ENCODE peak calls at places on chromosomes 5 and 9, in nine cellular contexts. One of them, this sample, is unnamed.
A peak's percentile ranks its signal among the peaks of the same experiment; 100 is the strongest.

GRCh38 chr9:92292338-92293074 is 991 bp downstream of the IARS1 start:
- DNase-seq in putamen: no peak
- DNase-seq in GM13976: no peak
- DNase-seq in HTR-8/SVneo: peak; percentile 2
- DNase-seq in endothelial cell: no peak
- DNase-seq in CD4-positive, CD25-positive, alpha-beta regulatory T cell: no peak
- DNase-seq in K562: peak; percentile 31
- DNase-seq in T-helper 22 cell: no peak
- DNase-seq in amniotic stem cell: no peak
- DNase-seq in this sample: no peak

GRCh38 chr5:172529896-172530295 is 75.6 kb upstream of the SH3PXD2B start:
- DNase-seq in putamen: no peak
- DNase-seq in GM13976: no peak
- DNase-seq in HTR-8/SVneo: no peak
- DNase-seq in endothelial cell: no peak
- DNase-seq in CD4-positive, CD25-positive, alpha-beta regulatory T cell: no peak
- DNase-seq in K562: no peak
- DNase-seq in T-helper 22 cell: no peak
- DNase-seq in amniotic stem cell: no peak
- DNase-seq in this sample: no peak

GRCh38 chr9:13143281-13143680 is 136.2 kb downstream of the MPDZ start:
- DNase-seq in putamen: peak; percentile 73
- DNase-seq in GM13976: no peak
- DNase-seq in HTR-8/SVneo: no peak
- DNase-seq in endothelial cell: peak; percentile 6
- DNase-seq in CD4-positive, CD25-positive, alpha-beta regulatory T cell: no peak
- DNase-seq in K562: no peak
- DNase-seq in T-helper 22 cell: no peak
- DNase-seq in amniotic stem cell: no peak
- DNase-seq in this sample: no peak

GRCh38 chr5:126971455-126972019 is 58.8 kb downstream of the MARCHF3 start:
- DNase-seq in putamen: no peak
- DNase-seq in GM13976: no peak
- DNase-seq in HTR-8/SVneo: no peak
- DNase-seq in endothelial cell: no peak
- DNase-seq in CD4-positive, CD25-positive, alpha-beta regulatory T cell: no peak
- DNase-seq in K562: peak; percentile 89
- DNase-seq in T-helper 22 cell: no peak
- DNase-seq in amniotic stem cell: no peak
- DNase-seq in this sample: no peak

GRCh38 chr5:69039829-69040228 is 54.0 kb upstream of the SLC30A5 start:
- DNase-seq in putamen: no peak
- DNase-seq in GM13976: no peak
- DNase-seq in HTR-8/SVneo: no peak
- DNase-seq in endothelial cell: no peak
- DNase-seq in CD4-positive, CD25-positive, alpha-beta regulatory T cell: no peak
- DNase-seq in K562: no peak
- DNase-seq in T-helper 22 cell: no peak
- DNase-seq in amniotic stem cell: no peak
- DNase-seq in this sample: no peak

GRCh38 chr5:142678615-142679014 is 7.3 kb downstream of the FGF1 start:
- DNase-seq in putamen: no peak
- DNase-seq in GM13976: no peak
- DNase-seq in HTR-8/SVneo: no peak
- DNase-seq in endothelial cell: no peak
- DNase-seq in CD4-positive, CD25-positive, alpha-beta regulatory T cell: no peak
- DNase-seq in K562: no peak
- DNase-seq in T-helper 22 cell: no peak
- DNase-seq in amniotic stem cell: no peak
- DNase-seq in this sample: no peak

GRCh38 chr5:108382784-108383358 is 973 bp upstream of the FBXL17 start:
- DNase-seq in putamen: no peak
- DNase-seq in GM13976: no peak
- DNase-seq in HTR-8/SVneo: no peak
- DNase-seq in endothelial cell: peak; percentile 8
- DNase-seq in CD4-positive, CD25-positive, alpha-beta regulatory T cell: peak; percentile 67
- DNase-seq in K562: no peak
- DNase-seq in T-helper 22 cell: no peak
- DNase-seq in amniotic stem cell: no peak
- DNase-seq in this sample: peak; percentile 72

GRCh38 chr5:179699640-179700298 is 1.0 kb downstream of the CANX start:
- DNase-seq in putamen: no peak
- DNase-seq in GM13976: peak; percentile 51
- DNase-seq in HTR-8/SVneo: no peak
- DNase-seq in endothelial cell: no peak
- DNase-seq in CD4-positive, CD25-positive, alpha-beta regulatory T cell: peak; percentile 51
- DNase-seq in K562: peak; percentile 60
- DNase-seq in T-helper 22 cell: no peak
- DNase-seq in amniotic stem cell: no peak
- DNase-seq in this sample: peak; percentile 38

GRCh38 chr9:133235549-133236222 is 26.6 kb upstream of the OBP2B start:
- DNase-seq in putamen: no peak
- DNase-seq in GM13976: peak; percentile 27
- DNase-seq in HTR-8/SVneo: no peak
- DNase-seq in endothelial cell: no peak
- DNase-seq in CD4-positive, CD25-positive, alpha-beta regulatory T cell: no peak
- DNase-seq in K562: no peak
- DNase-seq in T-helper 22 cell: no peak
- DNase-seq in amniotic stem cell: no peak
- DNase-seq in this sample: no peak

GRCh38 chr9:34555002-34555348 is 32.2 kb upstream of the ENHO start:
- DNase-seq in putamen: no peak
- DNase-seq in GM13976: no peak
- DNase-seq in HTR-8/SVneo: no peak
- DNase-seq in endothelial cell: no peak
- DNase-seq in CD4-positive, CD25-positive, alpha-beta regulatory T cell: no peak
- DNase-seq in K562: no peak
- DNase-seq in T-helper 22 cell: no peak
- DNase-seq in amniotic stem cell: no peak
- DNase-seq in this sample: no peak

GRCh38 chr9:32378496-32378895 is 5.9 kb upstream of the ACO1 start:
- DNase-seq in putamen: peak; percentile 63
- DNase-seq in GM13976: peak; percentile 57
- DNase-seq in HTR-8/SVneo: peak; percentile 56
- DNase-seq in endothelial cell: peak; percentile 50
- DNase-seq in CD4-positive, CD25-positive, alpha-beta regulatory T cell: peak; percentile 80
- DNase-seq in K562: peak; percentile 66
- DNase-seq in T-helper 22 cell: peak; percentile 12
- DNase-seq in amniotic stem cell: peak; percentile 52
- DNase-seq in this sample: peak; percentile 79

GRCh38 chr5:50863771-50864170 is 197.3 kb downstream of the PARP8 start:
- DNase-seq in putamen: no peak
- DNase-seq in GM13976: no peak
- DNase-seq in HTR-8/SVneo: no peak
- DNase-seq in endothelial cell: no peak
- DNase-seq in CD4-positive, CD25-positive, alpha-beta regulatory T cell: no peak
- DNase-seq in K562: no peak
- DNase-seq in T-helper 22 cell: no peak
- DNase-seq in amniotic stem cell: no peak
- DNase-seq in this sample: no peak

GRCh38 chr5:20615888-20616563 is 628.0 kb upstream of the CDH18 start:
- DNase-seq in putamen: no peak
- DNase-seq in GM13976: no peak
- DNase-seq in HTR-8/SVneo: no peak
- DNase-seq in endothelial cell: no peak
- DNase-seq in CD4-positive, CD25-positive, alpha-beta regulatory T cell: no peak
- DNase-seq in K562: peak; percentile 15
- DNase-seq in T-helper 22 cell: no peak
- DNase-seq in amniotic stem cell: no peak
- DNase-seq in this sample: no peak

GRCh38 chr9:35749515-35750255 is 598 bp downstream of the RGP1 start:
- DNase-seq in putamen: peak; percentile 42
- DNase-seq in GM13976: peak; percentile 57
- DNase-seq in HTR-8/SVneo: no peak
- DNase-seq in endothelial cell: peak; percentile 30
- DNase-seq in CD4-positive, CD25-positive, alpha-beta regulatory T cell: peak; percentile 71
- DNase-seq in K562: peak; percentile 54
- DNase-seq in T-helper 22 cell: no peak
- DNase-seq in amniotic stem cell: no peak
- DNase-seq in this sample: peak; percentile 55

GRCh38 chr9:72041369-72041768 is 19.0 kb downstream of the C9orf57 start:
- DNase-seq in putamen: no peak
- DNase-seq in GM13976: no peak
- DNase-seq in HTR-8/SVneo: no peak
- DNase-seq in endothelial cell: no peak
- DNase-seq in CD4-positive, CD25-positive, alpha-beta regulatory T cell: no peak
- DNase-seq in K562: no peak
- DNase-seq in T-helper 22 cell: no peak
- DNase-seq in amniotic stem cell: no peak
- DNase-seq in this sample: no peak

GRCh38 chr5:3650315-3650714 is 54.7 kb downstream of the IRX1 start:
- DNase-seq in putamen: no peak
- DNase-seq in GM13976: no peak
- DNase-seq in HTR-8/SVneo: no peak
- DNase-seq in endothelial cell: no peak
- DNase-seq in CD4-positive, CD25-positive, alpha-beta regulatory T cell: no peak
- DNase-seq in K562: no peak
- DNase-seq in T-helper 22 cell: no peak
- DNase-seq in amniotic stem cell: no peak
- DNase-seq in this sample: no peak

GRCh38 chr5:73974871-73975351 is 348.9 kb downstream of the ARHGEF28 start:
- DNase-seq in putamen: no peak
- DNase-seq in GM13976: no peak
- DNase-seq in HTR-8/SVneo: no peak
- DNase-seq in endothelial cell: no peak
- DNase-seq in CD4-positive, CD25-positive, alpha-beta regulatory T cell: no peak
- DNase-seq in K562: no peak
- DNase-seq in T-helper 22 cell: no peak
- DNase-seq in amniotic stem cell: no peak
- DNase-seq in this sample: no peak

GRCh38 chr5:95647331-95647659 is 718 bp downstream of the RFESD start:
- DNase-seq in putamen: no peak
- DNase-seq in GM13976: no peak
- DNase-seq in HTR-8/SVneo: no peak
- DNase-seq in endothelial cell: no peak
- DNase-seq in CD4-positive, CD25-positive, alpha-beta regulatory T cell: no peak
- DNase-seq in K562: no peak
- DNase-seq in T-helper 22 cell: no peak
- DNase-seq in amniotic stem cell: no peak
- DNase-seq in this sample: no peak

GRCh38 chr5:37789991-37790390 is 49.9 kb downstream of the GDNF start:
- DNase-seq in putamen: no peak
- DNase-seq in GM13976: no peak
- DNase-seq in HTR-8/SVneo: no peak
- DNase-seq in endothelial cell: no peak
- DNase-seq in CD4-positive, CD25-positive, alpha-beta regulatory T cell: no peak
- DNase-seq in K562: no peak
- DNase-seq in T-helper 22 cell: no peak
- DNase-seq in amniotic stem cell: no peak
- DNase-seq in this sample: no peak

GRCh38 chr5:119582987-119583386 is 46.4 kb upstream of the FAM170A start:
- DNase-seq in putamen: no peak
- DNase-seq in GM13976: no peak
- DNase-seq in HTR-8/SVneo: no peak
- DNase-seq in endothelial cell: no peak
- DNase-seq in CD4-positive, CD25-positive, alpha-beta regulatory T cell: no peak
- DNase-seq in K562: no peak
- DNase-seq in T-helper 22 cell: no peak
- DNase-seq in amniotic stem cell: no peak
- DNase-seq in this sample: no peak

GRCh38 chr5:77637170-77638074 is 1.1 kb downstream of the OTP start:
- DNase-seq in putamen: no peak
- DNase-seq in GM13976: peak; percentile 31
- DNase-seq in HTR-8/SVneo: no peak
- DNase-seq in endothelial cell: no peak
- DNase-seq in CD4-positive, CD25-positive, alpha-beta regulatory T cell: no peak
- DNase-seq in K562: no peak
- DNase-seq in T-helper 22 cell: no peak
- DNase-seq in amniotic stem cell: no peak
- DNase-seq in this sample: no peak

GRCh38 chr5:145495741-145496140 is 339.4 kb downstream of the PRELID2 start:
- DNase-seq in putamen: peak; percentile 23
- DNase-seq in GM13976: no peak
- DNase-seq in HTR-8/SVneo: peak; percentile 23
- DNase-seq in endothelial cell: no peak
- DNase-seq in CD4-positive, CD25-positive, alpha-beta regulatory T cell: no peak
- DNase-seq in K562: no peak
- DNase-seq in T-helper 22 cell: no peak
- DNase-seq in amniotic stem cell: peak; percentile 77
- DNase-seq in this sample: no peak

GRCh38 chr5:6633469-6634326 is 458 bp downstream of the SRD5A1 start:
- DNase-seq in putamen: no peak
- DNase-seq in GM13976: no peak
- DNase-seq in HTR-8/SVneo: peak; percentile 27
- DNase-seq in endothelial cell: peak; percentile 60
- DNase-seq in CD4-positive, CD25-positive, alpha-beta regulatory T cell: no peak
- DNase-seq in K562: peak; percentile 55
- DNase-seq in T-helper 22 cell: no peak
- DNase-seq in amniotic stem cell: peak; percentile 59
- DNase-seq in this sample: no peak

GRCh38 chr9:92158097-92158601 is 42.9 kb upstream of the SPTLC1 start:
- DNase-seq in putamen: no peak
- DNase-seq in GM13976: no peak
- DNase-seq in HTR-8/SVneo: no peak
- DNase-seq in endothelial cell: no peak
- DNase-seq in CD4-positive, CD25-positive, alpha-beta regulatory T cell: no peak
- DNase-seq in K562: no peak
- DNase-seq in T-helper 22 cell: no peak
- DNase-seq in amniotic stem cell: no peak
- DNase-seq in this sample: no peak

GRCh38 chr9:122860319-122861142 is 32.1 kb upstream of the PDCL start:
- DNase-seq in putamen: no peak
- DNase-seq in GM13976: no peak
- DNase-seq in HTR-8/SVneo: no peak
- DNase-seq in endothelial cell: no peak
- DNase-seq in CD4-positive, CD25-positive, alpha-beta regulatory T cell: no peak
- DNase-seq in K562: no peak
- DNase-seq in T-helper 22 cell: no peak
- DNase-seq in amniotic stem cell: no peak
- DNase-seq in this sample: no peak

GRCh38 chr5:66041612-66042011 is 102.5 kb upstream of the SREK1 start:
- DNase-seq in putamen: no peak
- DNase-seq in GM13976: no peak
- DNase-seq in HTR-8/SVneo: no peak
- DNase-seq in endothelial cell: no peak
- DNase-seq in CD4-positive, CD25-positive, alpha-beta regulatory T cell: no peak
- DNase-seq in K562: no peak
- DNase-seq in T-helper 22 cell: no peak
- DNase-seq in amniotic stem cell: no peak
- DNase-seq in this sample: no peak

GRCh38 chr5:124865603-124866354 is 119.3 kb upstream of the ZNF608 start:
- DNase-seq in putamen: no peak
- DNase-seq in GM13976: no peak
- DNase-seq in HTR-8/SVneo: no peak
- DNase-seq in endothelial cell: no peak
- DNase-seq in CD4-positive, CD25-positive, alpha-beta regulatory T cell: no peak
- DNase-seq in K562: no peak
- DNase-seq in T-helper 22 cell: no peak
- DNase-seq in amniotic stem cell: no peak
- DNase-seq in this sample: no peak

GRCh38 chr9:6973762-6974161 is 216.0 kb downstream of the KDM4C start:
- DNase-seq in putamen: no peak
- DNase-seq in GM13976: peak; percentile 66
- DNase-seq in HTR-8/SVneo: no peak
- DNase-seq in endothelial cell: no peak
- DNase-seq in CD4-positive, CD25-positive, alpha-beta regulatory T cell: no peak
- DNase-seq in K562: no peak
- DNase-seq in T-helper 22 cell: no peak
- DNase-seq in amniotic stem cell: no peak
- DNase-seq in this sample: no peak

GRCh38 chr9:38380872-38381534 is 11.5 kb upstream of the ALDH1B1 start:
- DNase-seq in putamen: no peak
- DNase-seq in GM13976: no peak
- DNase-seq in HTR-8/SVneo: no peak
- DNase-seq in endothelial cell: no peak
- DNase-seq in CD4-positive, CD25-positive, alpha-beta regulatory T cell: no peak
- DNase-seq in K562: peak; percentile 56
- DNase-seq in T-helper 22 cell: no peak
- DNase-seq in amniotic stem cell: no peak
- DNase-seq in this sample: no peak

GRCh38 chr9:135239100-135239768 is 151.8 kb downstream of the OLFM1 start:
- DNase-seq in putamen: no peak
- DNase-seq in GM13976: no peak
- DNase-seq in HTR-8/SVneo: no peak
- DNase-seq in endothelial cell: no peak
- DNase-seq in CD4-positive, CD25-positive, alpha-beta regulatory T cell: no peak
- DNase-seq in K562: no peak
- DNase-seq in T-helper 22 cell: no peak
- DNase-seq in amniotic stem cell: no peak
- DNase-seq in this sample: no peak

GRCh38 chr9:69223605-69224004 is 49.5 kb downstream of the TJP2 start:
- DNase-seq in putamen: no peak
- DNase-seq in GM13976: peak; percentile 44
- DNase-seq in HTR-8/SVneo: peak; percentile 74
- DNase-seq in endothelial cell: peak; percentile 57
- DNase-seq in CD4-positive, CD25-positive, alpha-beta regulatory T cell: peak; percentile 17
- DNase-seq in K562: peak; percentile 67
- DNase-seq in T-helper 22 cell: no peak
- DNase-seq in amniotic stem cell: peak; percentile 51
- DNase-seq in this sample: no peak